ENCODE peak calls at places on chromosome 16, in seven cellular contexts. J is NB4, G is HCT116, E is adrenal gland, F is ovary, V is transverse colon, O is IMR-90. L is an unnamed sample.

GRCh38 chr16:54273566-54273965 is 13.0 kb downstream of the IRX3 start:
- DNase-seq in O (no peak), J (no peak), V (no peak), G (no peak), F (no peak), E (no peak), L (no peak)

GRCh38 chr16:85570735-85571562 is 42.2 kb upstream of the GSE1 start:
- DNase-seq in E (no peak), F (no peak), J (peak; percentile 94), O (no peak), G (no peak), V (peak; percentile 58), L (peak; percentile 78)

GRCh38 chr16:4443271-4443670 is 17.6 kb downstream of the DNAJA3 start:
- DNase-seq in V (no peak), O (no peak), E (no peak), F (no peak), G (no peak), J (no peak), L (no peak)

GRCh38 chr16:16150117-16150877 is 73.0 kb downstream of the ABCC6 start:
- DNase-seq in J (no peak), G (no peak), V (peak; percentile 48), E (peak; percentile 73), F (peak; percentile 96), O (peak; percentile 76), L (peak; percentile 69)

GRCh38 chr16:73054131-73054496 is 6.2 kb upstream of the ZFHX3 start:
- DNase-seq in J (no peak), O (no peak), G (no peak), V (no peak), F (no peak), E (no peak), L (no peak)

GRCh38 chr16:13108126-13108525 is 206.7 kb downstream of the SHISA9 start:
- DNase-seq in J (no peak), E (no peak), O (no peak), F (no peak), G (no peak), V (no peak), L (no peak)

GRCh38 chr16:55622930-55623561 is 32.7 kb upstream of the SLC6A2 start:
- DNase-seq in O (no peak), G (peak; percentile 15), E (no peak), F (no peak), J (peak; percentile 11), V (no peak), L (peak; percentile 36)

GRCh38 chr16:65249768-65250167 is 127.9 kb upstream of the CDH11 start:
- DNase-seq in E (no peak), F (peak; percentile 80), V (no peak), O (no peak), G (no peak), J (no peak), L (no peak)

GRCh38 chr16:12417051-12417818 is 386.5 kb downstream of the CPPED1 start:
- DNase-seq in G (no peak), J (no peak), O (no peak), E (no peak), V (no peak), F (no peak), L (no peak)

GRCh38 chr16:84995666-84996065 is 15.7 kb downstream of the ZDHHC7 start:
- DNase-seq in E (no peak), J (no peak), F (no peak), O (no peak), V (no peak), G (no peak), L (no peak)

GRCh38 chr16:79497951-79498350 is 102.6 kb downstream of the MAF start:
- DNase-seq in E (no peak), V (no peak), J (no peak), F (no peak), O (no peak), G (no peak), L (no peak)

GRCh38 chr16:72974142-72974769 is 73.7 kb downstream of the ZFHX3 start:
- DNase-seq in G (no peak), J (no peak), E (no peak), F (no peak), O (no peak), V (no peak), L (peak; percentile 54)

GRCh38 chr16:5852151-5852550 is 754.6 kb upstream of the EEF2KMT start:
- DNase-seq in E (no peak), J (no peak), F (no peak), V (no peak), G (no peak), O (no peak), L (no peak)

GRCh38 chr16:11957591-11958395 is 7.2 kb upstream of the TNFRSF17 start:
- DNase-seq in G (no peak), J (no peak), E (no peak), V (no peak), F (no peak), O (peak; percentile 13), L (no peak)

GRCh38 chr16:82735696-82736095 is 108.9 kb downstream of the CDH13 start:
- DNase-seq in F (no peak), O (no peak), J (no peak), V (no peak), G (no peak), E (no peak), L (no peak)

GRCh38 chr16:83971165-83972130 is 3.4 kb downstream of the NECAB2 start:
- DNase-seq in V (no peak), E (no peak), O (no peak), G (no peak), J (no peak), F (no peak), L (peak; percentile 68)

GRCh38 chr16:2752850-2753522 is 548 bp downstream of the SRRM2 start:
- DNase-seq in F (no peak), E (peak; percentile 91), J (peak; percentile 87), O (peak; percentile 77), G (peak; percentile 58), V (peak; percentile 87), L (peak; percentile 92)

GRCh38 chr16:85720319-85720637 is 30.6 kb downstream of the C16orf74 start:
- DNase-seq in O (no peak), J (no peak), G (no peak), E (no peak), F (no peak), V (peak; percentile 49), L (peak; percentile 94)

GRCh38 chr16:72569677-72570076 is 397.7 kb upstream of the PMFBP1 start:
- DNase-seq in F (no peak), E (no peak), J (peak; percentile 20), G (no peak), V (no peak), O (no peak), L (no peak)

GRCh38 chr16:30067584-30067916 is 2.0 kb downstream of the ALDOA start:
- DNase-seq in F (no peak), G (no peak), J (no peak), O (no peak), V (no peak), E (no peak), L (no peak)

GRCh38 chr16:30065943-30066881 is 652 bp downstream of the ALDOA start:
- DNase-seq in J (peak; percentile 77), E (no peak), G (no peak), F (no peak), V (peak; percentile 21), O (peak; percentile 70), L (no peak)

GRCh38 chr16:30065112-30065942 is at the start of gene ALDOA:
- DNase-seq in F (peak; percentile 98), O (peak; percentile 98), G (peak; percentile 93), V (peak; percentile 97), J (peak; percentile 99), E (peak; percentile 99), L (peak; percentile 99)

GRCh38 chr16:30068333-30068732 is 2.8 kb downstream of the ALDOA start:
- DNase-seq in J (no peak), G (no peak), O (no peak), E (no peak), V (no peak), F (no peak), L (no peak)

DNA sequence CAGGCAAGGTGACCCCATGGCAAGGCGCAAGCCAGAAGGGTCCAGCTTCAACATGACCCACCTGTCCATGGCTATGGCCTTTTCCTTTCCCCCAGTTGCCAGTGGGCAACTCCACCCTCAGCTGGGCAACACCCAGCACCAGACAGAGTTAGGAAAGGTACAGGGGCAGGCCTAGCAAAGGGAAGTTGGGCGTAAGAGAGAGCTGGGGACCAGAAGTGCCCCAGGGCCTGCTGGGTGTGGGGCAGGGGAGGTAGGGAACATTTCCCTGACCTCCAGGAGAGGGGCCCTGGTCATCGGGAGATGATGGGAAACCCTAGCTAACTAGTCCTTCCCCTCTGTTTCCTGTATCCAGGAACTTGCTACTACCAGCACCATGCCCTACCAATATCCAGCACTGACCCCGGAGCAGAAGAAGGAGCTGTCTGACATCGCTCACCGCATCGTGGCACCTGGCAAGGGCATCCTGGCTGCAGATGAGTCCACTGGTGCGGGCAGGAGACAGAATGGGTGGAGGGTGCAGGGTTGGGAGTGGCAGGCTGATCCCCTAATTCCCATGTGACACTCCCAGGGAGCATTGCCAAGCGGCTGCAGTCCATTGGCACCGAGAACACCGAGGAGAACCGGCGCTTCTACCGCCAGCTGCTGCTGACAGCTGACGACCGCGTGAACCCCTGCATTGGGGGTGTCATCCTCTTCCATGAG is 1.5 kb downstream of the ALDOA start:
- DNase-seq in J (peak; percentile 41), G (no peak), V (peak; percentile 57), O (no peak), E (peak; percentile 53), F (peak; percentile 51), L (peak; percentile 54)
- TF ChIP-seq POLR2A in J (no peak), G (no peak), V (peak; percentile 17), O (no peak), E (no peak), F (no peak), L (no peak)

GRCh38 chr16:67246081-67246944 is 968 bp downstream of the FHOD1 start:
- DNase-seq in V (peak; percentile 94), G (peak; percentile 84), O (peak; percentile 85), E (peak; percentile 86), F (peak; percentile 93), J (peak; percentile 97), L (peak; percentile 71)
- TF ChIP-seq POLR2A in V (no peak), G (no peak), O (peak; percentile 39), E (peak; percentile 47), F (peak; percentile 23), J (no peak), L (no peak)

DNA sequence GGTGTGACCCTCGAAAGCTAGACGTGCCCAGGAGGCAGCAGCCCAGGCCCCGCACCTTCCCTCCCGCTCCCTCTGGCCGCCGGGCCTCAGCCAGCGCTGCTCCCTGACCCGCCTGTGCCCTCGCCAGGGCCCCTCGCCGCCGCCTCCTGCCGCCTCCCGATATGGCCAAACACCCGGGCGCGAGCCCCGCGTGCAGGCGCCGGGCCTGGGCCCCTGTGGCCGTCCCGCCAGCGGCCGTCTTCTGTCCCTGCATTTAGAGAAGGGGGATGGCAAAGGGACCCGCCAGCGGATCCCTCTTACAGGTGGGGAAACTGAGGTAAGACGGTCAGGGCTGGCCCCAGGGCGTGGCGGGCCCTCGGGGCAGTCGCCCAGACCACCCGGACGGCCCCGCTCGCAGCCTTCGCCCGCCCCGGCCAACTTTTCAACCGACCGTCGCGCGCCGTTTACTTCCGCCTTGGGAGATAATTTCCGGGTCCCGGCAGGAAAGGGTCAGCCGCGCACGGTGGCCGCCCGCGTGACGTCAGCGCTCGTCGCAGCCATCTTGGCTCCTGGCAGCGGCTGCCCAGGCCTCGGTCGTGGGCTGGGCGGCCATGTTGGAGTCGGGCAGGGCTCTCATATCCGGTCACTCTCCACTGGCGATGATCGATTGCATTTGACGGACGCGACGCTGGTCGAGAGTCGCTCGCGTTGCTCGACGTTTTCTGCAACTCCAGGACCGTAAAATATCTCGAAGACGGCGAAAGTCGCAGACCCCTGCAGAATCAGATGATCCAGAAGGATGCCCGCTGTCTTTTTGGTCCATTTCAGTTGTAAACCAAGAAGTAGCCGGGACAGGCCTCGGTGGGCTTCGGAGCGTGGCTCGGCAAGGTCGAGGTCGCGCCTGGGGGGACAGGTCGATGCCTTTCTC is 7.1 kb upstream of the GNG13 start:
- DNase-seq in E (peak; percentile 92), F (peak; percentile 93), J (peak; percentile 92), V (peak; percentile 96), O (peak; percentile 86), G (peak; percentile 87), L (peak; percentile 94)
- TF ChIP-seq POLR2A in E (peak; percentile 36), F (peak; percentile 56), J (peak; percentile 72), V (peak; percentile 83), O (peak; percentile 78), G (peak; percentile 74), L (peak; percentile 72)

GRCh38 chr16:67936124-67936875 is at the start of gene PSMB10:
- DNase-seq in O (peak; percentile 72), J (peak; percentile 84), E (peak; percentile 61), F (peak; percentile 71), V (no peak), G (no peak), L (peak; percentile 74)
- TF ChIP-seq POLR2A in O (peak; percentile 18), J (peak; percentile 48), E (no peak), F (peak; percentile 19), V (peak; percentile 85), G (no peak), L (no peak)

L was measured in right lobe of liver.